ENCODE peak calls at places on chromosomes 7 and 10, in ten cellular contexts. P is cardiac fibroblast, E is Peyer's patch, K is fibroblast of villous mesenchyme, X is GM12865, T is AG09309, R is kidney, O is IMR-90, Z is heart left ventricle, L is fibroblast of lung. W is an unnamed sample.

GRCh38 chr7:43700059-43700501 is 29.2 kb downstream of the COA1 start:
- DNase-seq in P (peak; percentile 84), E (no peak), K (peak; percentile 75), X (peak; percentile 66), T (no peak), R (no peak), O (peak; percentile 82), Z (no peak), L (peak; percentile 89), W (peak; percentile 84)

GRCh38 chr10:34933676-34934075 is 118.6 kb upstream of the PARD3 start:
- DNase-seq in P (peak; percentile 63), E (no peak), K (no peak), X (no peak), T (no peak), R (peak; percentile 90), O (no peak), Z (peak; percentile 29), L (peak; percentile 25), W (peak; percentile 28)

GRCh38 chr7:134710854-134711624 is 64.4 kb downstream of the BPGM start:
- DNase-seq in P (peak; percentile 38), E (no peak), K (peak; percentile 44), X (no peak), T (no peak), R (no peak), O (peak; percentile 43), Z (no peak), L (peak; percentile 42), W (no peak)

GRCh38 chr10:28541695-28542365 is 8.9 kb downstream of the WAC start:
- DNase-seq in P (no peak), E (no peak), K (no peak), X (no peak), T (no peak), R (no peak), O (no peak), Z (no peak), L (no peak), W (no peak)

GRCh38 chr10:93062499-93063216 is 2.1 kb downstream of the CYP26C1 start:
- DNase-seq in P (peak; percentile 53), E (no peak), K (no peak), X (peak; percentile 63), T (no peak), R (peak; percentile 70), O (peak; percentile 44), Z (no peak), L (peak; percentile 30), W (peak; percentile 56)

GRCh38 chr7:98826400-98826799 is 43.4 kb downstream of the TMEM130 start:
- DNase-seq in P (no peak), E (no peak), K (no peak), X (no peak), T (no peak), R (no peak), O (no peak), Z (no peak), L (no peak), W (no peak)

GRCh38 chr10:103458720-103459119 is at the start of gene CALHM1:
- DNase-seq in P (no peak), E (peak; percentile 64), K (no peak), X (peak; percentile 57), T (no peak), R (no peak), O (no peak), Z (no peak), L (no peak), W (no peak)

GRCh38 chr10:6385683-6386082 is 183.0 kb downstream of the PFKFB3 start:
- DNase-seq in P (peak; percentile 42), E (no peak), K (peak; percentile 60), X (no peak), T (peak; percentile 44), R (no peak), O (peak; percentile 63), Z (no peak), L (peak; percentile 16), W (peak; percentile 62)

GRCh38 chr7:104980969-104981670 is 32.9 kb upstream of the KMT2E start:
- DNase-seq in P (peak; percentile 70), E (no peak), K (peak; percentile 65), X (peak; percentile 68), T (no peak), R (no peak), O (peak; percentile 71), Z (no peak), L (peak; percentile 71), W (peak; percentile 74)

GRCh38 chr10:131043039-131043691 is 268.4 kb downstream of the TCERG1L start:
- DNase-seq in P (no peak), E (peak; percentile 26), K (no peak), X (no peak), T (no peak), R (no peak), O (no peak), Z (no peak), L (no peak), W (no peak)

GRCh38 chr7:36942558-36943354 is 218.5 kb upstream of the AOAH start:
- DNase-seq in P (no peak), E (no peak), K (no peak), X (no peak), T (no peak), R (no peak), O (no peak), Z (no peak), L (no peak), W (no peak)

DNA sequence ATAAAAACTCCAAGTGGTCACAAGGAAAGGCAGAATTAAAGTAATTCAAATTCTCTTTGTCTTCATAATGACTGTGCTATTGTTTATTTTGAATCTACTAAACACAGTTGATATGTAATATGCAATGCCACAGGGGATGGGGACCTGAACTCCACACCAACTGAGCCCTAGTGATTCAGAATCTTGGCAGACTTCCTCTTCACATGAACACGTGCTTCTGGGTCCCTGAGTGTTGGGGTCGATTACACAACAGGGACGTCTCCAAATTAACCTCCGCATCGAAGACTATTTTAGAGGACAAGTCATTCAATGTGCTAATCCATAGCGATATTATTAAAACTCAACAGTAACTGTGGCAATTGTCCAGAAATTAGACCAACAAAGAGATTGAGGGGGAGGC is 95.3 kb upstream of the CARD11 start:
- DNase-seq in P (no peak), E (no peak), K (no peak), X (no peak), T (no peak), R (no peak), O (no peak), Z (no peak), L (peak; percentile 48), W (no peak)
- H3K4me3 ChIP-seq in P (no peak overlapping the region), E (no peak overlapping the region), K (no peak overlapping the region), X (no peak overlapping the region), T (no peak overlapping the region), R (no peak overlapping the region), O (no peak overlapping the region), Z (no peak overlapping the region), L (no peak overlapping the region), W (no peak overlapping the region)

GRCh38 chr7:56033671-56034432 is 17.4 kb downstream of the PSPH start:
- DNase-seq in P (peak; percentile 71), E (peak; percentile 83), K (peak; percentile 87), X (peak; percentile 85), T (peak; percentile 16), R (peak; percentile 80), O (peak; percentile 70), Z (peak; percentile 44), L (peak; percentile 86), W (peak; percentile 76)
- TF ChIP-seq CTCF in P (peak; percentile 56), E (peak; percentile 32), K (peak; percentile 37), X (peak; percentile 21), T (peak; percentile 50), R (no peak), O (peak; percentile 30), Z (no peak), L (peak; percentile 32), W (peak; percentile 21)

DNA sequence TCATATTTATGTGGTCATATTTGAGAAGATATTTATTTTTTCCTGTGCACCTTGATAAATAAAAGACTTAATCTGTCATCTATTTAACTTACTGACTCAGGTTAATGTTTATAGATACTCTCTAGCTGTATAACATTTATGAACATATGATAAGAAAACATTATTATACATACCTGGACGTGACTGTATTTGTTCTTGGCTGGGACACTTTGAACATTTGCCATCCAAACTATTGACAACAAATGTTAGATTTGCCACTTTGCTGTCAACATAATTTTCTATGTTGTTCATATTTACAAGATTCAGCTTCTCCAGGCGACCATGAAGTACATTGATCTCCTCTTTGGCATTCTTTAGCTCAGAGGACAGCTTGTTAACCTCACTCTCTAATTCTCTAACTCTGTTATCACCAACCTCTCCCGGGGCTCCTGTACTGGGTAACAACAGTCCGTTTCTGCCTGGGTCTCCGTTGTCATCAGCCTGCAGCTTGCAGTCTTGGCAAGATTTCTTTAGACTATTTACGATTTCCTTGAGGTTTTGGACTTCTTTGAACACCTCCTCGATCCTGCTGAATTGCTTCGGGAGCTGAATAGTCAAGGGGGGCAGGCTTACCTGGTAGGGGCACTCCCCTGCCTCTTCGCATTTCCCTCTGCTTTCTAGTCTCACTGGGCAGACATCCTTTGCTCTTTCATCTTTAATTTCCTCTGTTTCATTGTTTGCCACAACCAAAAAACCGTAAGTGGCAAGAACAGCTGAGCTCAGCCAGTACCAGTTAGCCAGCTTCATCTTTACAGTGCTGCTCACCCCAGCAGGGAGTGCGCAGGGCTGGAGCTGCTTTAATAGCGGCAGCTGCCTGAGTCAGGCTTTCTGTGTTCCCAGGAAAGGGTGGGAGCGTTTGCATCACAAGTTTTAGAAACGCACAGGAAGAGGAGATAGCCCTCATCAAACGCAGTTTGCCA is at the start of gene FGL2:
- DNase-seq in P (peak; percentile 85), E (peak; percentile 84), K (peak; percentile 37), X (peak; percentile 23), T (peak; percentile 24), R (peak; percentile 86), O (peak; percentile 67), Z (peak; percentile 61), L (peak; percentile 52), W (peak; percentile 85)
- H3K4me3 ChIP-seq in P (peak within 1 kb of the TSS; percentile 42), E (peak within 1 kb of the TSS; percentile 28), K (peak within 1 kb of the TSS; percentile 23), X (peak within 1 kb of the TSS; percentile 17), T (peak within 1 kb of the TSS; percentile 21), R (peak within 1 kb of the TSS; percentile 80), O (peak within 1 kb of the TSS; percentile 50), Z (peak within 1 kb of the TSS; percentile 60), L (peak within 1 kb of the TSS; percentile 36), W (peak within 1 kb of the TSS; percentile 51)

GRCh38 chr7:12436896-12437535 is 33.4 kb upstream of the VWDE start:
- DNase-seq in P (peak; percentile 5), E (no peak), K (no peak), X (peak; percentile 24), T (no peak), R (no peak), O (peak; percentile 68), Z (no peak), L (peak; percentile 31), W (peak; percentile 7)
- TF ChIP-seq CTCF in P (peak; percentile 5), E (no peak), K (no peak), X (no peak), T (peak; percentile 9), R (no peak), O (no peak), Z (no peak), L (no peak), W (no peak)

GRCh38 chr7:40095226-40095625 is 39.2 kb downstream of the MPLKIP start:
- DNase-seq in P (no peak), E (no peak), K (no peak), X (no peak), T (no peak), R (no peak), O (no peak), Z (no peak), L (no peak), W (no peak)
- H3K4me3 ChIP-seq in P (no peak overlapping the region), E (no peak overlapping the region), K (no peak overlapping the region), X (no peak overlapping the region), T (no peak overlapping the region), R (no peak overlapping the region), O (no peak overlapping the region), Z (no peak overlapping the region), L (no peak overlapping the region), W (no peak overlapping the region)